ENCODE peak calls at places on chromosomes 1 and 21, in five cellular contexts. U, H, R, I and P are unnamed samples.

GRCh38 chr1:106961671-106962070 is 94.8 kb upstream of the PRMT6 start:
- DNase-seq in U (no peak), H (no peak), R (no peak), I (no peak), P (no peak)

GRCh38 chr1:85325920-85326319 is 49.5 kb upstream of the BCL10 start:
- DNase-seq in U (no peak), H (no peak), R (no peak), I (no peak), P (no peak)

GRCh38 chr1:151342562-151342961 is 4.5 kb downstream of the RFX5 start:
- DNase-seq in U (no peak), H (no peak), R (no peak), I (no peak), P (no peak)

GRCh38 chr1:229844675-229845074 is 218.6 kb downstream of the URB2 start:
- DNase-seq in U (no peak), H (no peak), R (no peak), I (peak), P (no peak)

GRCh38 chr1:71967670-71968069 is 314.7 kb downstream of the NEGR1 start:
- DNase-seq in U (no peak), H (no peak), R (no peak), I (no peak), P (no peak)

GRCh38 chr1:183097438-183098051 is 74.3 kb downstream of the LAMC1 start:
- DNase-seq in U (no peak), H (no peak), R (peak), I (no peak), P (no peak)

GRCh38 chr1:93723101-93723500 is 41.5 kb upstream of the BCAR3 start:
- DNase-seq in U (no peak), H (no peak), R (peak), I (no peak), P (no peak)

GRCh38 chr1:54768093-54768492 is 3.8 kb upstream of the PARS2 start:
- DNase-seq in U (no peak), H (no peak), R (no peak), I (no peak), P (no peak)

GRCh38 chr21:39149008-39149407 is 34.2 kb downstream of the PSMG1 start:
- DNase-seq in U (no peak), H (no peak), R (no peak), I (no peak), P (no peak)

GRCh38 chr1:212669600-212669999 is 30.0 kb downstream of the BATF3 start:
- DNase-seq in U (no peak), H (no peak), R (no peak), I (no peak), P (no peak)

GRCh38 chr21:24941316-24942185 is 665.7 kb downstream of the MRPL39 start:
- DNase-seq in U (no peak), H (no peak), R (peak), I (no peak), P (no peak)

GRCh38 chr1:54241430-54241829 is 41.5 kb downstream of the MRPL37 start:
- DNase-seq in U (no peak), H (no peak), R (no peak), I (no peak), P (no peak)

GRCh38 chr1:210250665-210250997 is 18.0 kb downstream of the SERTAD4 start:
- DNase-seq in U (no peak), H (no peak), R (no peak), I (no peak), P (no peak)

GRCh38 chr1:26016258-26016943 is 5.2 kb upstream of the EXTL1 start:
- DNase-seq in U (no peak), H (no peak), R (no peak), I (no peak), P (no peak)

GRCh38 chr21:45363921-45364463 is 41.0 kb upstream of the COL18A1 start:
- DNase-seq in U (peak), H (peak), R (peak), I (peak), P (no peak)

GRCh38 chr1:59015708-59016107 is 231.9 kb upstream of the JUN start:
- DNase-seq in U (no peak), H (no peak), R (peak), I (no peak), P (no peak)

GRCh38 chr1:162956922-162957321 is 95.9 kb upstream of the CCDC190 start:
- DNase-seq in U (no peak), H (no peak), R (no peak), I (no peak), P (no peak)

GRCh38 chr1:98157524-98158293 is 236.9 kb upstream of the DPYD start:
- DNase-seq in U (no peak), H (no peak), R (no peak), I (no peak), P (no peak)

GRCh38 chr1:85148524-85149250 is 52.1 kb downstream of the SYDE2 start:
- DNase-seq in U (no peak), H (no peak), R (peak), I (no peak), P (no peak)

GRCh38 chr1:151511636-151512215 is 539 bp downstream of the CGN start:
- DNase-seq in U (peak), H (peak), R (peak), I (peak), P (peak)

GRCh38 chr1:101005871-101006270 is 19.7 kb downstream of the DPH5 start:
- DNase-seq in U (no peak), H (no peak), R (no peak), I (no peak), P (no peak)

GRCh38 chr1:11493972-11494655 is 15.2 kb downstream of the DISP3 start:
- DNase-seq in U (no peak), H (peak), R (no peak), I (no peak), P (no peak)

GRCh38 chr1:164755674-164756073 is 196.7 kb downstream of the PBX1 start:
- DNase-seq in U (no peak), H (no peak), R (no peak), I (no peak), P (no peak)

GRCh38 chr1:202834771-202835547 is 24.2 kb downstream of the PCAT6 start:
- DNase-seq in U (no peak), H (no peak), R (no peak), I (no peak), P (no peak)